ENCODE peak calls at places on chromosomes 12 and 14, in ten cellular contexts. One of them, this sample, is unnamed.
A peak's percentile ranks its signal among the peaks of the same experiment; 100 is the strongest.

GRCh38 chr14:67934087-67934486 is 114.5 kb downstream of the RAD51B start:
- DNase-seq in tibial nerve: peak; percentile 54
- DNase-seq in lower lobe of right lung: no peak
- DNase-seq in kidney: no peak
- DNase-seq in naive thymus-derived CD4-positive, alpha-beta T cell: peak; percentile 24
- DNase-seq in A549: peak; percentile 82
- DNase-seq in sigmoid colon: no peak
- DNase-seq in thoracic aorta: no peak
- DNase-seq in uterus: peak; percentile 33
- DNase-seq in neural progenitor cell: peak; percentile 88
- DNase-seq in this sample: no peak

GRCh38 chr12:73308747-73309146 is 1036.6 kb downstream of the TRHDE start:
- DNase-seq in tibial nerve: no peak
- DNase-seq in lower lobe of right lung: no peak
- DNase-seq in kidney: no peak
- DNase-seq in naive thymus-derived CD4-positive, alpha-beta T cell: no peak
- DNase-seq in A549: no peak
- DNase-seq in sigmoid colon: no peak
- DNase-seq in thoracic aorta: no peak
- DNase-seq in uterus: no peak
- DNase-seq in neural progenitor cell: no peak
- DNase-seq in this sample: no peak

GRCh38 chr12:13103391-13104033 is at the start of gene GSG1:
- DNase-seq in tibial nerve: no peak
- DNase-seq in lower lobe of right lung: no peak
- DNase-seq in kidney: no peak
- DNase-seq in naive thymus-derived CD4-positive, alpha-beta T cell: no peak
- DNase-seq in A549: no peak
- DNase-seq in sigmoid colon: no peak
- DNase-seq in thoracic aorta: no peak
- DNase-seq in uterus: no peak
- DNase-seq in neural progenitor cell: no peak
- DNase-seq in this sample: no peak

GRCh38 chr12:8658361-8658760 is 4.3 kb downstream of the MFAP5 start:
- DNase-seq in tibial nerve: no peak
- DNase-seq in lower lobe of right lung: no peak
- DNase-seq in kidney: no peak
- DNase-seq in naive thymus-derived CD4-positive, alpha-beta T cell: no peak
- DNase-seq in A549: no peak
- DNase-seq in sigmoid colon: no peak
- DNase-seq in thoracic aorta: no peak
- DNase-seq in uterus: no peak
- DNase-seq in neural progenitor cell: peak; percentile 34
- DNase-seq in this sample: no peak

GRCh38 chr12:79737875-79738718 is 47.3 kb upstream of the PAWR start:
- DNase-seq in tibial nerve: peak; percentile 48
- DNase-seq in lower lobe of right lung: no peak
- DNase-seq in kidney: no peak
- DNase-seq in naive thymus-derived CD4-positive, alpha-beta T cell: peak; percentile 9
- DNase-seq in A549: peak; percentile 52
- DNase-seq in sigmoid colon: no peak
- DNase-seq in thoracic aorta: no peak
- DNase-seq in uterus: no peak
- DNase-seq in neural progenitor cell: peak; percentile 74
- DNase-seq in this sample: no peak

GRCh38 chr12:122021193-122021821 is 377 bp upstream of the BCL7A start:
- DNase-seq in tibial nerve: no peak
- DNase-seq in lower lobe of right lung: no peak
- DNase-seq in kidney: peak; percentile 77
- DNase-seq in naive thymus-derived CD4-positive, alpha-beta T cell: no peak
- DNase-seq in A549: no peak
- DNase-seq in sigmoid colon: peak; percentile 76
- DNase-seq in thoracic aorta: no peak
- DNase-seq in uterus: peak; percentile 37
- DNase-seq in neural progenitor cell: peak; percentile 70
- DNase-seq in this sample: peak; percentile 80

GRCh38 chr12:1744932-1745331 is 54.1 kb downstream of the ADIPOR2 start:
- DNase-seq in tibial nerve: no peak
- DNase-seq in lower lobe of right lung: no peak
- DNase-seq in kidney: no peak
- DNase-seq in naive thymus-derived CD4-positive, alpha-beta T cell: no peak
- DNase-seq in A549: no peak
- DNase-seq in sigmoid colon: no peak
- DNase-seq in thoracic aorta: no peak
- DNase-seq in uterus: no peak
- DNase-seq in neural progenitor cell: no peak
- DNase-seq in this sample: no peak

GRCh38 chr12:66405395-66405794 is 103.1 kb downstream of the HELB start:
- DNase-seq in tibial nerve: no peak
- DNase-seq in lower lobe of right lung: no peak
- DNase-seq in kidney: no peak
- DNase-seq in naive thymus-derived CD4-positive, alpha-beta T cell: no peak
- DNase-seq in A549: no peak
- DNase-seq in sigmoid colon: no peak
- DNase-seq in thoracic aorta: no peak
- DNase-seq in uterus: no peak
- DNase-seq in neural progenitor cell: no peak
- DNase-seq in this sample: no peak

GRCh38 chr14:100309028-100309718 is 2.9 kb upstream of the SLC25A29 start:
- DNase-seq in tibial nerve: no peak
- DNase-seq in lower lobe of right lung: no peak
- DNase-seq in kidney: no peak
- DNase-seq in naive thymus-derived CD4-positive, alpha-beta T cell: no peak
- DNase-seq in A549: no peak
- DNase-seq in sigmoid colon: no peak
- DNase-seq in thoracic aorta: no peak
- DNase-seq in uterus: no peak
- DNase-seq in neural progenitor cell: no peak
- DNase-seq in this sample: no peak
- H3K4me1 ChIP-seq in tibial nerve: peaks cover 26% of the 10 kb centered on the region
- H3K4me1 ChIP-seq in lower lobe of right lung: peaks cover 55% of the 10 kb centered on the region
- H3K4me1 ChIP-seq in kidney: no peaks in the 10 kb centered on the region
- H3K4me1 ChIP-seq in naive thymus-derived CD4-positive, alpha-beta T cell: peaks cover 7% of the 10 kb centered on the region
- H3K4me1 ChIP-seq in A549: peaks cover 18% of the 10 kb centered on the region
- H3K4me1 ChIP-seq in sigmoid colon: peaks cover 30% of the 10 kb centered on the region
- H3K4me1 ChIP-seq in thoracic aorta: no peaks in the 10 kb centered on the region
- H3K4me1 ChIP-seq in uterus: peaks cover 17% of the 10 kb centered on the region
- H3K4me1 ChIP-seq in neural progenitor cell: peaks cover 48% of the 10 kb centered on the region
- H3K4me1 ChIP-seq in this sample: peaks cover 65% of the 10 kb centered on the region

GRCh38 chr14:101828038-101828437 is 66.5 kb downstream of the PPP2R5C start:
- DNase-seq in tibial nerve: no peak
- DNase-seq in lower lobe of right lung: no peak
- DNase-seq in kidney: no peak
- DNase-seq in naive thymus-derived CD4-positive, alpha-beta T cell: no peak
- DNase-seq in A549: no peak
- DNase-seq in sigmoid colon: no peak
- DNase-seq in thoracic aorta: no peak
- DNase-seq in uterus: no peak
- DNase-seq in neural progenitor cell: no peak
- DNase-seq in this sample: no peak

GRCh38 chr14:101826359-101826758 is 64.8 kb downstream of the PPP2R5C start:
- DNase-seq in tibial nerve: no peak
- DNase-seq in lower lobe of right lung: no peak
- DNase-seq in kidney: no peak
- DNase-seq in naive thymus-derived CD4-positive, alpha-beta T cell: no peak
- DNase-seq in A549: no peak
- DNase-seq in sigmoid colon: no peak
- DNase-seq in thoracic aorta: no peak
- DNase-seq in uterus: no peak
- DNase-seq in neural progenitor cell: no peak
- DNase-seq in this sample: no peak

GRCh38 chr14:101825797-101826196 is 64.3 kb downstream of the PPP2R5C start:
- DNase-seq in tibial nerve: no peak
- DNase-seq in lower lobe of right lung: no peak
- DNase-seq in kidney: no peak
- DNase-seq in naive thymus-derived CD4-positive, alpha-beta T cell: no peak
- DNase-seq in A549: no peak
- DNase-seq in sigmoid colon: no peak
- DNase-seq in thoracic aorta: no peak
- DNase-seq in uterus: no peak
- DNase-seq in neural progenitor cell: no peak
- DNase-seq in this sample: no peak

GRCh38 chr14:101824339-101824727 is 62.8 kb downstream of the PPP2R5C start:
- DNase-seq in tibial nerve: no peak
- DNase-seq in lower lobe of right lung: no peak
- DNase-seq in kidney: no peak
- DNase-seq in naive thymus-derived CD4-positive, alpha-beta T cell: peak; percentile 9
- DNase-seq in A549: no peak
- DNase-seq in sigmoid colon: no peak
- DNase-seq in thoracic aorta: no peak
- DNase-seq in uterus: no peak
- DNase-seq in neural progenitor cell: no peak
- DNase-seq in this sample: no peak

DNA sequence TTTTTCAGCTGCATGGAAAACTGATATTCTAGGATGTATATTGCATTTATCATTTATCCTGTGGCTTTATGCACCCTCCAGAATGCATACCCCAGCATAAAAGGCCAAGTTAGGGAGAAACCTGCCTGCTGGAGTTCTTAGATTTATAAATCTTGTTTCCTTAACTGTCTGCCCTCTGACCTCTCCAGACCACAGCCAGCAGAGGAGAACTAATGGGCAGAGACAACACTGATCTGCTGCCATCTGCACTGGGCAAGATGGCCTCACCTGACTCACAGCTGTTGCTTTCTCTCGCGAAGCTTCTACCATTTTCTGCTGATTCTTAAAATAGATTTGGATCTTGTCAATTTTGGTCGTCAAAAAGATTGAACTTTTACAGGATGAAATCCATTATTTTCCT is 65.8 kb downstream of the PPP2R5C start:
- DNase-seq in tibial nerve: no peak
- DNase-seq in lower lobe of right lung: no peak
- DNase-seq in kidney: no peak
- DNase-seq in naive thymus-derived CD4-positive, alpha-beta T cell: no peak
- DNase-seq in A549: no peak
- DNase-seq in sigmoid colon: no peak
- DNase-seq in thoracic aorta: no peak
- DNase-seq in uterus: no peak
- DNase-seq in neural progenitor cell: no peak
- DNase-seq in this sample: no peak
- H3K4me1 ChIP-seq in tibial nerve: peaks cover 21% of the 10 kb centered on the region
- H3K4me1 ChIP-seq in lower lobe of right lung: peaks cover 84% of the 10 kb centered on the region
- H3K4me1 ChIP-seq in kidney: no peaks in the 10 kb centered on the region
- H3K4me1 ChIP-seq in naive thymus-derived CD4-positive, alpha-beta T cell: peaks cover 73% of the 10 kb centered on the region
- H3K4me1 ChIP-seq in A549: no peaks in the 10 kb centered on the region
- H3K4me1 ChIP-seq in sigmoid colon: peaks cover 82% of the 10 kb centered on the region
- H3K4me1 ChIP-seq in thoracic aorta: peaks cover 15% of the 10 kb centered on the region
- H3K4me1 ChIP-seq in uterus: no peaks in the 10 kb centered on the region
- H3K4me1 ChIP-seq in neural progenitor cell: no peaks in the 10 kb centered on the region
- H3K4me1 ChIP-seq in this sample: peaks cover 94% of the 10 kb centered on the region

GRCh38 chr12:11840350-11840749 is 190.9 kb downstream of the ETV6 start:
- DNase-seq in tibial nerve: no peak
- DNase-seq in lower lobe of right lung: no peak
- DNase-seq in kidney: no peak
- DNase-seq in naive thymus-derived CD4-positive, alpha-beta T cell: no peak
- DNase-seq in A549: no peak
- DNase-seq in sigmoid colon: no peak
- DNase-seq in thoracic aorta: no peak
- DNase-seq in uterus: no peak
- DNase-seq in neural progenitor cell: no peak
- DNase-seq in this sample: no peak

GRCh38 chr12:11837318-11837934 is 188.0 kb downstream of the ETV6 start:
- DNase-seq in tibial nerve: no peak
- DNase-seq in lower lobe of right lung: no peak
- DNase-seq in kidney: no peak
- DNase-seq in naive thymus-derived CD4-positive, alpha-beta T cell: no peak
- DNase-seq in A549: no peak
- DNase-seq in sigmoid colon: no peak
- DNase-seq in thoracic aorta: no peak
- DNase-seq in uterus: no peak
- DNase-seq in neural progenitor cell: no peak
- DNase-seq in this sample: no peak

GRCh38 chr12:11838403-11838802 is 188.9 kb downstream of the ETV6 start:
- DNase-seq in tibial nerve: no peak
- DNase-seq in lower lobe of right lung: no peak
- DNase-seq in kidney: no peak
- DNase-seq in naive thymus-derived CD4-positive, alpha-beta T cell: no peak
- DNase-seq in A549: no peak
- DNase-seq in sigmoid colon: no peak
- DNase-seq in thoracic aorta: no peak
- DNase-seq in uterus: no peak
- DNase-seq in neural progenitor cell: no peak
- DNase-seq in this sample: no peak

GRCh38 chr12:11836964-11837286 is 187.5 kb downstream of the ETV6 start:
- DNase-seq in tibial nerve: no peak
- DNase-seq in lower lobe of right lung: no peak
- DNase-seq in kidney: no peak
- DNase-seq in naive thymus-derived CD4-positive, alpha-beta T cell: no peak
- DNase-seq in A549: no peak
- DNase-seq in sigmoid colon: no peak
- DNase-seq in thoracic aorta: no peak
- DNase-seq in uterus: no peak
- DNase-seq in neural progenitor cell: no peak
- DNase-seq in this sample: no peak

DNA sequence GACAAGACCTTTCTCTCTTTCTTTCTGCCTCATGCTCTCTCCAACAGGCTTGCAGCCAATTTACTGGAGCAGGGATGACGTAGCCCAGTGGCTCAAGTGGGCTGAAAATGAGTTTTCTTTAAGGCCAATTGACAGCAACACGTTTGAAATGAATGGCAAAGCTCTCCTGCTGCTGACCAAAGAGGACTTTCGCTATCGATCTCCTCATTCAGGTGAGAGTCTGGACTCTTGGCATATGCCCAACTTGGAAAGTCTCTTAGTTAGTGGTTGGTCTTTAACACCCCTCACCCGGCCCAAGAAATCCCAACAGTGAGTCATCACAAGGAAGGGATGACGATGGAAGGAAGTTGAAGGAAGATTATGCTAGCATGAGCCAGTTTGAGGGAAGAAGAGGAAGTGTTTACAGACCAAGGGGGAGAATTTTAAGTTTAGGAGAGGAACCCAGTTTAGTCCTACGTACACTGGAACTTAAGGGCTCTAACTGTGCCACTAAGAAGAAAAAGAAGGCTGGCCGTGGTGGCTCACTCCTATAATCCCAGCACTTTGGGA is 189.7 kb downstream of the ETV6 start:
- DNase-seq in tibial nerve: peak; percentile 35
- DNase-seq in lower lobe of right lung: no peak
- DNase-seq in kidney: no peak
- DNase-seq in naive thymus-derived CD4-positive, alpha-beta T cell: no peak
- DNase-seq in A549: no peak
- DNase-seq in sigmoid colon: no peak
- DNase-seq in thoracic aorta: peak; percentile 46
- DNase-seq in uterus: no peak
- DNase-seq in neural progenitor cell: no peak
- DNase-seq in this sample: no peak
- H3K4me1 ChIP-seq in tibial nerve: peaks cover 42% of the 10 kb centered on the region
- H3K4me1 ChIP-seq in lower lobe of right lung: peaks cover 69% of the 10 kb centered on the region
- H3K4me1 ChIP-seq in kidney: peaks cover 9% of the 10 kb centered on the region
- H3K4me1 ChIP-seq in naive thymus-derived CD4-positive, alpha-beta T cell: no peaks in the 10 kb centered on the region
- H3K4me1 ChIP-seq in A549: peaks cover 12% of the 10 kb centered on the region
- H3K4me1 ChIP-seq in sigmoid colon: peaks cover 55% of the 10 kb centered on the region
- H3K4me1 ChIP-seq in thoracic aorta: peaks cover 46% of the 10 kb centered on the region
- H3K4me1 ChIP-seq in uterus: peaks cover 4% of the 10 kb centered on the region
- H3K4me1 ChIP-seq in neural progenitor cell: no peaks in the 10 kb centered on the region
- H3K4me1 ChIP-seq in this sample: peaks cover 42% of the 10 kb centered on the region

GRCh38 chr12:45331552-45331951 is 115.7 kb downstream of the ANO6 start:
- DNase-seq in tibial nerve: no peak
- DNase-seq in lower lobe of right lung: no peak
- DNase-seq in kidney: no peak
- DNase-seq in naive thymus-derived CD4-positive, alpha-beta T cell: no peak
- DNase-seq in A549: no peak
- DNase-seq in sigmoid colon: no peak
- DNase-seq in thoracic aorta: no peak
- DNase-seq in uterus: no peak
- DNase-seq in neural progenitor cell: no peak
- DNase-seq in this sample: no peak

GRCh38 chr12:45326358-45326971 is 110.6 kb downstream of the ANO6 start:
- DNase-seq in tibial nerve: no peak
- DNase-seq in lower lobe of right lung: no peak
- DNase-seq in kidney: no peak
- DNase-seq in naive thymus-derived CD4-positive, alpha-beta T cell: no peak
- DNase-seq in A549: no peak
- DNase-seq in sigmoid colon: no peak
- DNase-seq in thoracic aorta: no peak
- DNase-seq in uterus: no peak
- DNase-seq in neural progenitor cell: no peak
- DNase-seq in this sample: no peak

GRCh38 chr12:45327823-45328383 is 112.0 kb downstream of the ANO6 start:
- DNase-seq in tibial nerve: no peak
- DNase-seq in lower lobe of right lung: no peak
- DNase-seq in kidney: no peak
- DNase-seq in naive thymus-derived CD4-positive, alpha-beta T cell: no peak
- DNase-seq in A549: no peak
- DNase-seq in sigmoid colon: no peak
- DNase-seq in thoracic aorta: no peak
- DNase-seq in uterus: no peak
- DNase-seq in neural progenitor cell: no peak
- DNase-seq in this sample: no peak

GRCh38 chr12:45329238-45329637 is 113.3 kb downstream of the ANO6 start:
- DNase-seq in tibial nerve: no peak
- DNase-seq in lower lobe of right lung: no peak
- DNase-seq in kidney: no peak
- DNase-seq in naive thymus-derived CD4-positive, alpha-beta T cell: no peak
- DNase-seq in A549: no peak
- DNase-seq in sigmoid colon: no peak
- DNase-seq in thoracic aorta: no peak
- DNase-seq in uterus: no peak
- DNase-seq in neural progenitor cell: no peak
- DNase-seq in this sample: no peak

GRCh38 chr12:45329702-45330101 is 113.8 kb downstream of the ANO6 start:
- DNase-seq in tibial nerve: no peak
- DNase-seq in lower lobe of right lung: no peak
- DNase-seq in kidney: no peak
- DNase-seq in naive thymus-derived CD4-positive, alpha-beta T cell: no peak
- DNase-seq in A549: no peak
- DNase-seq in sigmoid colon: no peak
- DNase-seq in thoracic aorta: no peak
- DNase-seq in uterus: no peak
- DNase-seq in neural progenitor cell: no peak
- DNase-seq in this sample: no peak
- H3K4me1 ChIP-seq in tibial nerve: no peaks in the 10 kb centered on the region
- H3K4me1 ChIP-seq in lower lobe of right lung: no peaks in the 10 kb centered on the region
- H3K4me1 ChIP-seq in kidney: no peaks in the 10 kb centered on the region
- H3K4me1 ChIP-seq in naive thymus-derived CD4-positive, alpha-beta T cell: no peaks in the 10 kb centered on the region
- H3K4me1 ChIP-seq in A549: no peaks in the 10 kb centered on the region
- H3K4me1 ChIP-seq in sigmoid colon: peaks cover 5% of the 10 kb centered on the region
- H3K4me1 ChIP-seq in thoracic aorta: peaks cover 14% of the 10 kb centered on the region
- H3K4me1 ChIP-seq in uterus: no peaks in the 10 kb centered on the region
- H3K4me1 ChIP-seq in neural progenitor cell: no peaks in the 10 kb centered on the region
- H3K4me1 ChIP-seq in this sample: no peaks in the 10 kb centered on the region